ENCODE peak calls at places on chromosome 2, in nine cellular contexts. One of them, this sample, is unnamed. For H3K9me3, the result is how much of the 10 kb centered on the place peaks cover.

GRCh38 chr2:30747206-30747605 is 60.0 kb downstream of the CAPN13 start:
- DNase-seq in adrenal gland: no peak
- DNase-seq in heart right ventricle: no peak
- DNase-seq in CD8-positive, alpha-beta memory T cell: no peak
- DNase-seq in AG04450: no peak
- DNase-seq in aorta: no peak
- DNase-seq in CD8-positive, alpha-beta T cell: no peak
- DNase-seq in pancreas: no peak
- DNase-seq in cardiac muscle cell: no peak
- DNase-seq in this sample: no peak

GRCh38 chr2:48114256-48114655 is 208.0 kb upstream of the FBXO11 start:
- DNase-seq in adrenal gland: no peak
- DNase-seq in heart right ventricle: no peak
- DNase-seq in CD8-positive, alpha-beta memory T cell: peak
- DNase-seq in AG04450: no peak
- DNase-seq in aorta: no peak
- DNase-seq in CD8-positive, alpha-beta T cell: peak
- DNase-seq in pancreas: no peak
- DNase-seq in cardiac muscle cell: no peak
- DNase-seq in this sample: no peak

GRCh38 chr2:162749456-162749855 is 89.1 kb downstream of the KCNH7 start:
- DNase-seq in adrenal gland: no peak
- DNase-seq in heart right ventricle: no peak
- DNase-seq in CD8-positive, alpha-beta memory T cell: no peak
- DNase-seq in AG04450: no peak
- DNase-seq in aorta: no peak
- DNase-seq in CD8-positive, alpha-beta T cell: no peak
- DNase-seq in pancreas: no peak
- DNase-seq in cardiac muscle cell: no peak
- DNase-seq in this sample: no peak

GRCh38 chr2:212595036-212595654 is 56.5 kb upstream of the ERBB4 start:
- DNase-seq in adrenal gland: no peak
- DNase-seq in heart right ventricle: no peak
- DNase-seq in CD8-positive, alpha-beta memory T cell: no peak
- DNase-seq in AG04450: no peak
- DNase-seq in aorta: no peak
- DNase-seq in CD8-positive, alpha-beta T cell: no peak
- DNase-seq in pancreas: no peak
- DNase-seq in cardiac muscle cell: no peak
- DNase-seq in this sample: no peak

GRCh38 chr2:74764429-74765272 is 69.3 kb upstream of the HK2 start:
- DNase-seq in adrenal gland: no peak
- DNase-seq in heart right ventricle: no peak
- DNase-seq in CD8-positive, alpha-beta memory T cell: no peak
- DNase-seq in AG04450: no peak
- DNase-seq in aorta: no peak
- DNase-seq in CD8-positive, alpha-beta T cell: no peak
- DNase-seq in pancreas: no peak
- DNase-seq in cardiac muscle cell: no peak
- DNase-seq in this sample: no peak

GRCh38 chr2:75595541-75596395 is 35.0 kb upstream of the EVA1A start:
- DNase-seq in adrenal gland: no peak
- DNase-seq in heart right ventricle: no peak
- DNase-seq in CD8-positive, alpha-beta memory T cell: no peak
- DNase-seq in AG04450: peak
- DNase-seq in aorta: no peak
- DNase-seq in CD8-positive, alpha-beta T cell: no peak
- DNase-seq in pancreas: no peak
- DNase-seq in cardiac muscle cell: no peak
- DNase-seq in this sample: no peak

GRCh38 chr2:162265666-162266467 is 22.6 kb upstream of the FAP start:
- DNase-seq in adrenal gland: no peak
- DNase-seq in heart right ventricle: no peak
- DNase-seq in CD8-positive, alpha-beta memory T cell: no peak
- DNase-seq in AG04450: no peak
- DNase-seq in aorta: no peak
- DNase-seq in CD8-positive, alpha-beta T cell: no peak
- DNase-seq in pancreas: no peak
- DNase-seq in cardiac muscle cell: no peak
- DNase-seq in this sample: no peak

GRCh38 chr2:10382313-10383061 is 65.6 kb downstream of the ODC1 start:
- DNase-seq in adrenal gland: no peak
- DNase-seq in heart right ventricle: no peak
- DNase-seq in CD8-positive, alpha-beta memory T cell: peak
- DNase-seq in AG04450: no peak
- DNase-seq in aorta: peak
- DNase-seq in CD8-positive, alpha-beta T cell: peak
- DNase-seq in pancreas: no peak
- DNase-seq in cardiac muscle cell: no peak
- DNase-seq in this sample: peak

GRCh38 chr2:160028431-160029269 is 33.8 kb downstream of the PLA2R1 start:
- DNase-seq in adrenal gland: no peak
- DNase-seq in heart right ventricle: no peak
- DNase-seq in CD8-positive, alpha-beta memory T cell: no peak
- DNase-seq in AG04450: no peak
- DNase-seq in aorta: no peak
- DNase-seq in CD8-positive, alpha-beta T cell: no peak
- DNase-seq in pancreas: no peak
- DNase-seq in cardiac muscle cell: no peak
- DNase-seq in this sample: no peak

GRCh38 chr2:157261199-157261782 is 3.8 kb downstream of the GALNT5 start:
- DNase-seq in adrenal gland: no peak
- DNase-seq in heart right ventricle: no peak
- DNase-seq in CD8-positive, alpha-beta memory T cell: no peak
- DNase-seq in AG04450: no peak
- DNase-seq in aorta: no peak
- DNase-seq in CD8-positive, alpha-beta T cell: no peak
- DNase-seq in pancreas: no peak
- DNase-seq in cardiac muscle cell: peak
- DNase-seq in this sample: no peak

DNA sequence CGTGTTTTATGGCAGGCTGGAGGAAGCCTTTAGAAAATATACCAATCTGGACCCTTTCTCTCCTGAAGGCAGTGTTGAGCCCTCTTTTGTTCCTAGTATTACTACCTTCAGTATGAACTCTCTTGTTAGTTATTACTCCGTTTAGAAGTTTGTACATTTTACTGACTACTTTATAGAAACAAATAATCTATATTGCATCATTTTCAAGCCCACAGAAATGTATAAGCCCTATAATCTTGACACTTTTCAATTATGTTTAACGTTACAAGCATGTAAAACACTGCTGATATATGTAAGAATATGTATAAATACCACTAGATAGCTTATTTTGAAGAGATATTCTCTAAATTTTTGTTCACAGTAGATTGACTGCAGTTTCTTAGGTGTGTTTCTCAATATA is 64.0 kb downstream of the SLC25A12 start:
- DNase-seq in adrenal gland: no peak
- DNase-seq in heart right ventricle: no peak
- DNase-seq in CD8-positive, alpha-beta memory T cell: no peak
- DNase-seq in AG04450: no peak
- DNase-seq in aorta: no peak
- DNase-seq in CD8-positive, alpha-beta T cell: no peak
- DNase-seq in pancreas: no peak
- DNase-seq in cardiac muscle cell: no peak
- DNase-seq in this sample: no peak
- H3K9me3 ChIP-seq in adrenal gland: under half
- H3K9me3 ChIP-seq in heart right ventricle: under half
- H3K9me3 ChIP-seq in CD8-positive, alpha-beta memory T cell: under half
- H3K9me3 ChIP-seq in AG04450: under half
- H3K9me3 ChIP-seq in aorta: under half
- H3K9me3 ChIP-seq in CD8-positive, alpha-beta T cell: under half
- H3K9me3 ChIP-seq in pancreas: under half
- H3K9me3 ChIP-seq in cardiac muscle cell: under half
- H3K9me3 ChIP-seq in this sample: under half

GRCh38 chr2:196238836-196239380 is 67.5 kb upstream of the STK17B start:
- DNase-seq in adrenal gland: no peak
- DNase-seq in heart right ventricle: no peak
- DNase-seq in CD8-positive, alpha-beta memory T cell: no peak
- DNase-seq in AG04450: no peak
- DNase-seq in aorta: no peak
- DNase-seq in CD8-positive, alpha-beta T cell: no peak
- DNase-seq in pancreas: no peak
- DNase-seq in cardiac muscle cell: no peak
- DNase-seq in this sample: no peak
- H3K4me3 ChIP-seq in adrenal gland: no peak
- H3K4me3 ChIP-seq in heart right ventricle: no peak
- H3K4me3 ChIP-seq in CD8-positive, alpha-beta memory T cell: peak
- H3K4me3 ChIP-seq in AG04450: no peak
- H3K4me3 ChIP-seq in aorta: no peak
- H3K4me3 ChIP-seq in CD8-positive, alpha-beta T cell: peak
- H3K4me3 ChIP-seq in pancreas: no peak
- H3K4me3 ChIP-seq in cardiac muscle cell: no peak
- H3K4me3 ChIP-seq in this sample: no peak

GRCh38 chr2:45469314-45470099 is 141.6 kb downstream of the SRBD1 start:
- DNase-seq in adrenal gland: no peak
- DNase-seq in heart right ventricle: no peak
- DNase-seq in CD8-positive, alpha-beta memory T cell: no peak
- DNase-seq in AG04450: no peak
- DNase-seq in aorta: no peak
- DNase-seq in CD8-positive, alpha-beta T cell: no peak
- DNase-seq in pancreas: peak
- DNase-seq in cardiac muscle cell: no peak
- DNase-seq in this sample: no peak
- H3K27ac ChIP-seq in adrenal gland: peak
- H3K27ac ChIP-seq in heart right ventricle: no peak
- H3K27ac ChIP-seq in CD8-positive, alpha-beta memory T cell: no peak
- H3K27ac ChIP-seq in AG04450: no peak
- H3K27ac ChIP-seq in aorta: no peak
- H3K27ac ChIP-seq in CD8-positive, alpha-beta T cell: no peak
- H3K27ac ChIP-seq in pancreas: peak
- H3K27ac ChIP-seq in cardiac muscle cell: no peak
- H3K27ac ChIP-seq in this sample: no peak

DNA sequence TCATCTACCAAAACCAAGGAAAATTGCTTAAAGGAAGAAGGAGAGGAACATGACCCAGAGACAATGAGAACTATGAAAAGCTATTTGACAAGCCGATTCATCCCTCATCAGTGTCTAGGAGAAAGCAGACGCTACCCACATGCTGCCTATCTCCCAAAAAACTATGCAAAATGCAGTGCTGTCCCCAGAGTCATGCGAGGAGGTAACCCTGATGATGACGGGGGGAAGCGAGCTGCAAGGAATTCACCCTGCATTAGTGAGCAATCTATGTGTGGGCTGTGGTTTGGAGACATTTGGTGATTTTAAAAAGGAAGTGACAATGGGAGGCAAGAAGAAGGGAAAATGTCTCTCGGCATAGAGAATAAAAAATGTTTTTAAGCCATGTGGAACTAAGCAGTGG is 472.7 kb downstream of the CMPK2 start:
- DNase-seq in adrenal gland: no peak
- DNase-seq in heart right ventricle: no peak
- DNase-seq in CD8-positive, alpha-beta memory T cell: no peak
- DNase-seq in AG04450: no peak
- DNase-seq in aorta: no peak
- DNase-seq in CD8-positive, alpha-beta T cell: no peak
- DNase-seq in pancreas: no peak
- DNase-seq in cardiac muscle cell: no peak
- DNase-seq in this sample: no peak
- H3K9me3 ChIP-seq in adrenal gland: under half
- H3K9me3 ChIP-seq in heart right ventricle: under half
- H3K9me3 ChIP-seq in CD8-positive, alpha-beta memory T cell: under half
- H3K9me3 ChIP-seq in AG04450: under half
- H3K9me3 ChIP-seq in aorta: under half
- H3K9me3 ChIP-seq in CD8-positive, alpha-beta T cell: under half
- H3K9me3 ChIP-seq in pancreas: under half
- H3K9me3 ChIP-seq in cardiac muscle cell: under half
- H3K9me3 ChIP-seq in this sample: under half

DNA sequence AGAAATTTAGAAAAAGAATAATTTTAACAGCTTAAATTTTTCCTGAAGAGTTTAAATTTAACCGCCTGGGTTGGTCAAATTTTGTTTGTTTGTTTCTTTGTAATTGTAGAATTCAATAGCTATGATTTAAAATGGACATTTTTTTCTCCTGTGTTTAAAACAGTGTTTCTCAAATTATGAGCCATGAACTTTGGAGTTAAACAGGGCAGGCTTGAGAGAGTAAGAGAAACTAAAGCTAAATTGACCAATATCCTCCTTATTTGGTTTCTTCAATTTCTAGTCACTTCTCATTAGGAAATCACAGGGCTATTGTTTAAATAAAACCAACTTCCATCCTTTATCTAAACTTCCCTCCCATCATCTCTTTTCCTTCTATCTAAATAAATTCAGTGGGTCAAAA is 21.9 kb downstream of the FN1 start:
- DNase-seq in adrenal gland: no peak
- DNase-seq in heart right ventricle: no peak
- DNase-seq in CD8-positive, alpha-beta memory T cell: no peak
- DNase-seq in AG04450: no peak
- DNase-seq in aorta: no peak
- DNase-seq in CD8-positive, alpha-beta T cell: no peak
- DNase-seq in pancreas: no peak
- DNase-seq in cardiac muscle cell: no peak
- DNase-seq in this sample: no peak
- H3K4me3 ChIP-seq in adrenal gland: no peak
- H3K4me3 ChIP-seq in heart right ventricle: no peak
- H3K4me3 ChIP-seq in CD8-positive, alpha-beta memory T cell: no peak
- H3K4me3 ChIP-seq in AG04450: no peak
- H3K4me3 ChIP-seq in aorta: no peak
- H3K4me3 ChIP-seq in CD8-positive, alpha-beta T cell: no peak
- H3K4me3 ChIP-seq in pancreas: no peak
- H3K4me3 ChIP-seq in cardiac muscle cell: no peak
- H3K4me3 ChIP-seq in this sample: no peak

DNA sequence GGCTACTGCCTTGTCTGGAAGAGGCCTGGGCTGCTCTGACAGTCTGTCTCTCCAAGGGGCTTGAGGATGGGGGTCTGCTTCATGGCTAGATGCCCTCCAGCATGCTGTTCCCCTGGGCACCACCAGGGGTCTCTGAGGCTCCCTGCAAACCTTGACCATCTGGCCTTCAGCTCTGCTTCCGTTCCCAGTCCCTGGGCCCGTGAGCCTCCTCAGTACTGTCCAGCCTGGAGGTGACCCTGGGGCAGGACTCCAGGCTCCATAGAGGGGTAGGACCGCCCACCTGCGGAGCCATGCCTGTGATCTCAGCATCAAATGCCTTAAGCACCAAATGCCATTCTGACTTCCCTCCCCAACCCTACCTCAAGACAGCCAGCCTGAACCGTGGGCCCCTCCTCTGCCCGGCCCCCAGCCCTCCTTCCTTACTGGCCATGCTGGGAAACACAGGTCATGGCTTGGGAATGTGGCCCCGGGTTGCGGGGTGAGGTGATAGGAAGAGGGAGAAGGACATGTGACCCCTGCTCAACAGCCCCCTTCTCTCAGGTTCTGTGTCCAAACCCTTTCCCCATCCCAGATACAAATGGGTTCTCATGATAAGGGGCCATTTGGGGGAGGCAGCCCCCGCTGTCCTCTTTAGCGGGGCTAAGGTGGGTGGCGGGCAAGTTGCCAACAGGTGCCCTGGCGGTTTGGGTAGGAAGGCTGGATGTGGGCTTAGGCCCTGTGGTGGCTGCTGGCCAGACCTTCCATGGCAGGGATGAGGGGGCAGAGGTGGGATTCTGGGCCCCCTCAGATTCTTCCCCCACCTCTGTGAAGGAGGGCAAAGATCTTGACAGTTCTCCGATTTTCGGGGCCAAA is 25.0 kb downstream of the SPEG start:
- DNase-seq in adrenal gland: peak
- DNase-seq in heart right ventricle: peak
- DNase-seq in CD8-positive, alpha-beta memory T cell: peak
- DNase-seq in AG04450: no peak
- DNase-seq in aorta: peak
- DNase-seq in CD8-positive, alpha-beta T cell: peak
- DNase-seq in pancreas: peak
- DNase-seq in cardiac muscle cell: peak
- DNase-seq in this sample: no peak
- H3K27ac ChIP-seq in adrenal gland: peak
- H3K27ac ChIP-seq in heart right ventricle: peak
- H3K27ac ChIP-seq in CD8-positive, alpha-beta memory T cell: no peak
- H3K27ac ChIP-seq in AG04450: peak
- H3K27ac ChIP-seq in aorta: peak
- H3K27ac ChIP-seq in CD8-positive, alpha-beta T cell: no peak
- H3K27ac ChIP-seq in pancreas: no peak
- H3K27ac ChIP-seq in cardiac muscle cell: peak
- H3K27ac ChIP-seq in this sample: no peak

This sample was measured in CD4-positive, alpha-beta memory T cell.